ENCODE peak calls at places on chromosomes 2 and 18, in nine cellular contexts. One of them, this sample, is unnamed. For H3K4me1, the result is how much of the 10 kb centered on the place peaks cover.

GRCh38 chr18:44805176-44805575 is 124.5 kb downstream of the SETBP1 start:
- DNase-seq in transverse colon: no peak
- DNase-seq in spleen: no peak
- DNase-seq in HCT116: no peak
- DNase-seq in adrenal gland: no peak
- DNase-seq in body of pancreas: no peak
- DNase-seq in tibial nerve: no peak
- DNase-seq in heart left ventricle: no peak
- DNase-seq in IMR-90: no peak
- DNase-seq in this sample: no peak

GRCh38 chr2:46451131-46451711 is 28.1 kb upstream of the TMEM247 start:
- DNase-seq in transverse colon: no peak
- DNase-seq in adrenal gland: no peak
- DNase-seq in IMR-90: peak
- DNase-seq in tibial nerve: no peak
- DNase-seq in body of pancreas: no peak
- DNase-seq in spleen: no peak
- DNase-seq in HCT116: no peak
- DNase-seq in heart left ventricle: no peak
- DNase-seq in this sample: peak

GRCh38 chr18:24180048-24180447 is 41.2 kb downstream of the CABYR start:
- DNase-seq in transverse colon: no peak
- DNase-seq in adrenal gland: no peak
- DNase-seq in spleen: no peak
- DNase-seq in heart left ventricle: no peak
- DNase-seq in body of pancreas: no peak
- DNase-seq in HCT116: no peak
- DNase-seq in tibial nerve: no peak
- DNase-seq in IMR-90: no peak
- DNase-seq in this sample: no peak

GRCh38 chr18:65547046-65547445 is 203.8 kb upstream of the CDH7 start:
- DNase-seq in transverse colon: no peak
- DNase-seq in IMR-90: no peak
- DNase-seq in HCT116: no peak
- DNase-seq in body of pancreas: no peak
- DNase-seq in adrenal gland: no peak
- DNase-seq in tibial nerve: no peak
- DNase-seq in spleen: no peak
- DNase-seq in heart left ventricle: no peak
- DNase-seq in this sample: no peak

GRCh38 chr2:228652366-228652765 is 470.9 kb upstream of the SPHKAP start:
- DNase-seq in HCT116: no peak
- DNase-seq in body of pancreas: no peak
- DNase-seq in heart left ventricle: no peak
- DNase-seq in IMR-90: peak
- DNase-seq in transverse colon: no peak
- DNase-seq in tibial nerve: no peak
- DNase-seq in adrenal gland: no peak
- DNase-seq in spleen: no peak
- DNase-seq in this sample: no peak

GRCh38 chr18:74834424-74835309 is 237.0 kb downstream of the ZNF407 start:
- DNase-seq in HCT116: no peak
- DNase-seq in IMR-90: peak
- DNase-seq in transverse colon: no peak
- DNase-seq in heart left ventricle: no peak
- DNase-seq in body of pancreas: no peak
- DNase-seq in tibial nerve: no peak
- DNase-seq in adrenal gland: no peak
- DNase-seq in spleen: no peak
- DNase-seq in this sample: no peak

GRCh38 chr2:69469784-69470183 is 32.5 kb upstream of the NFU1 start:
- DNase-seq in adrenal gland: no peak
- DNase-seq in IMR-90: peak
- DNase-seq in body of pancreas: no peak
- DNase-seq in heart left ventricle: no peak
- DNase-seq in spleen: no peak
- DNase-seq in HCT116: no peak
- DNase-seq in tibial nerve: no peak
- DNase-seq in transverse colon: no peak
- DNase-seq in this sample: no peak

GRCh38 chr2:105773568-105773967 is 28.9 kb downstream of the NCK2 start:
- DNase-seq in body of pancreas: no peak
- DNase-seq in spleen: no peak
- DNase-seq in transverse colon: no peak
- DNase-seq in HCT116: no peak
- DNase-seq in heart left ventricle: no peak
- DNase-seq in tibial nerve: no peak
- DNase-seq in IMR-90: no peak
- DNase-seq in adrenal gland: no peak
- DNase-seq in this sample: no peak

GRCh38 chr2:209526541-209526940 is 102.7 kb downstream of the MAP2 start:
- DNase-seq in tibial nerve: no peak
- DNase-seq in IMR-90: peak
- DNase-seq in transverse colon: no peak
- DNase-seq in HCT116: no peak
- DNase-seq in adrenal gland: no peak
- DNase-seq in spleen: no peak
- DNase-seq in heart left ventricle: no peak
- DNase-seq in body of pancreas: no peak
- DNase-seq in this sample: no peak

GRCh38 chr2:25063876-25064660 is 22.2 kb downstream of the EFR3B start:
- DNase-seq in tibial nerve: no peak
- DNase-seq in IMR-90: no peak
- DNase-seq in HCT116: no peak
- DNase-seq in adrenal gland: no peak
- DNase-seq in body of pancreas: no peak
- DNase-seq in spleen: no peak
- DNase-seq in heart left ventricle: no peak
- DNase-seq in transverse colon: no peak
- DNase-seq in this sample: peak

GRCh38 chr2:1609706-1610485 is 134.4 kb downstream of the PXDN start:
- DNase-seq in HCT116: no peak
- DNase-seq in transverse colon: no peak
- DNase-seq in adrenal gland: no peak
- DNase-seq in tibial nerve: no peak
- DNase-seq in IMR-90: no peak
- DNase-seq in heart left ventricle: no peak
- DNase-seq in body of pancreas: no peak
- DNase-seq in spleen: no peak
- DNase-seq in this sample: peak

GRCh38 chr18:74378179-74378682 is 62.6 kb downstream of the C18orf63 start:
- DNase-seq in transverse colon: peak
- DNase-seq in heart left ventricle: no peak
- DNase-seq in body of pancreas: no peak
- DNase-seq in HCT116: no peak
- DNase-seq in adrenal gland: peak
- DNase-seq in tibial nerve: no peak
- DNase-seq in spleen: no peak
- DNase-seq in IMR-90: no peak
- DNase-seq in this sample: no peak

GRCh38 chr2:149894226-149894625 is 306.7 kb upstream of the MMADHC start:
- DNase-seq in adrenal gland: no peak
- DNase-seq in tibial nerve: no peak
- DNase-seq in IMR-90: no peak
- DNase-seq in spleen: no peak
- DNase-seq in transverse colon: no peak
- DNase-seq in body of pancreas: no peak
- DNase-seq in heart left ventricle: no peak
- DNase-seq in HCT116: no peak
- DNase-seq in this sample: no peak

GRCh38 chr2:237091779-237092436 is 6.2 kb downstream of the COPS8 start:
- DNase-seq in tibial nerve: peak
- DNase-seq in IMR-90: peak
- DNase-seq in heart left ventricle: no peak
- DNase-seq in body of pancreas: no peak
- DNase-seq in spleen: no peak
- DNase-seq in HCT116: no peak
- DNase-seq in transverse colon: no peak
- DNase-seq in adrenal gland: no peak
- DNase-seq in this sample: peak

GRCh38 chr2:199463000-199463692 is 5.4 kb upstream of the SATB2 start:
- DNase-seq in transverse colon: peak
- DNase-seq in IMR-90: peak
- DNase-seq in HCT116: no peak
- DNase-seq in heart left ventricle: no peak
- DNase-seq in spleen: peak
- DNase-seq in adrenal gland: peak
- DNase-seq in body of pancreas: peak
- DNase-seq in tibial nerve: peak
- DNase-seq in this sample: peak

GRCh38 chr2:43251171-43251731 is 24.8 kb upstream of the ZFP36L2 start:
- DNase-seq in spleen: no peak
- DNase-seq in IMR-90: peak
- DNase-seq in body of pancreas: no peak
- DNase-seq in transverse colon: no peak
- DNase-seq in tibial nerve: no peak
- DNase-seq in adrenal gland: no peak
- DNase-seq in HCT116: no peak
- DNase-seq in heart left ventricle: no peak
- DNase-seq in this sample: no peak
- TF ChIP-seq POLR2A in spleen: no peak
- TF ChIP-seq POLR2A in IMR-90: peak
- TF ChIP-seq POLR2A in body of pancreas: no peak
- TF ChIP-seq POLR2A in transverse colon: no peak
- TF ChIP-seq POLR2A in tibial nerve: no peak
- TF ChIP-seq POLR2A in adrenal gland: no peak
- TF ChIP-seq POLR2A in HCT116: no peak
- TF ChIP-seq POLR2A in heart left ventricle: no peak
- TF ChIP-seq POLR2A in this sample: no peak

GRCh38 chr2:40371525-40372277 is 80.2 kb downstream of the SLC8A1 start:
- DNase-seq in tibial nerve: no peak
- DNase-seq in IMR-90: peak
- DNase-seq in HCT116: no peak
- DNase-seq in heart left ventricle: peak
- DNase-seq in transverse colon: peak
- DNase-seq in adrenal gland: peak
- DNase-seq in body of pancreas: no peak
- DNase-seq in spleen: no peak
- DNase-seq in this sample: peak
- H3K4me1 ChIP-seq in tibial nerve: under half
- H3K4me1 ChIP-seq in IMR-90: under half
- H3K4me1 ChIP-seq in HCT116: under half
- H3K4me1 ChIP-seq in heart left ventricle: half or more
- H3K4me1 ChIP-seq in transverse colon: under half
- H3K4me1 ChIP-seq in adrenal gland: under half
- H3K4me1 ChIP-seq in body of pancreas: under half
- H3K4me1 ChIP-seq in spleen: under half
- H3K4me1 ChIP-seq in this sample: half or more

GRCh38 chr2:121286506-121286905 is 1.5 kb upstream of the TFCP2L1 start:
- DNase-seq in HCT116: no peak
- DNase-seq in adrenal gland: no peak
- DNase-seq in spleen: no peak
- DNase-seq in tibial nerve: no peak
- DNase-seq in body of pancreas: no peak
- DNase-seq in heart left ventricle: no peak
- DNase-seq in IMR-90: no peak
- DNase-seq in transverse colon: no peak
- DNase-seq in this sample: no peak

GRCh38 chr2:121285926-121286325 is 924 bp upstream of the TFCP2L1 start:
- DNase-seq in spleen: no peak
- DNase-seq in HCT116: no peak
- DNase-seq in tibial nerve: no peak
- DNase-seq in heart left ventricle: no peak
- DNase-seq in transverse colon: no peak
- DNase-seq in adrenal gland: peak
- DNase-seq in IMR-90: no peak
- DNase-seq in body of pancreas: no peak
- DNase-seq in this sample: no peak

GRCh38 chr2:121283670-121284245 is 1.2 kb downstream of the TFCP2L1 start:
- DNase-seq in HCT116: no peak
- DNase-seq in heart left ventricle: no peak
- DNase-seq in adrenal gland: peak
- DNase-seq in body of pancreas: no peak
- DNase-seq in tibial nerve: no peak
- DNase-seq in spleen: no peak
- DNase-seq in IMR-90: no peak
- DNase-seq in transverse colon: no peak
- DNase-seq in this sample: no peak

GRCh38 chr2:121284424-121285076 is 452 bp downstream of the TFCP2L1 start:
- DNase-seq in heart left ventricle: no peak
- DNase-seq in transverse colon: no peak
- DNase-seq in HCT116: no peak
- DNase-seq in adrenal gland: peak
- DNase-seq in body of pancreas: peak
- DNase-seq in tibial nerve: no peak
- DNase-seq in spleen: peak
- DNase-seq in IMR-90: no peak
- DNase-seq in this sample: no peak

GRCh38 chr2:121285077-121285449 is at the start of gene TFCP2L1:
- DNase-seq in IMR-90: no peak
- DNase-seq in transverse colon: peak
- DNase-seq in body of pancreas: peak
- DNase-seq in tibial nerve: no peak
- DNase-seq in adrenal gland: peak
- DNase-seq in heart left ventricle: no peak
- DNase-seq in HCT116: no peak
- DNase-seq in spleen: no peak
- DNase-seq in this sample: no peak
- TF ChIP-seq POLR2A in IMR-90: no peak
- TF ChIP-seq POLR2A in transverse colon: peak
- TF ChIP-seq POLR2A in body of pancreas: peak
- TF ChIP-seq POLR2A in tibial nerve: no peak
- TF ChIP-seq POLR2A in adrenal gland: no peak
- TF ChIP-seq POLR2A in heart left ventricle: no peak
- TF ChIP-seq POLR2A in HCT116: peak
- TF ChIP-seq POLR2A in spleen: peak
- TF ChIP-seq POLR2A in this sample: no peak

DNA sequence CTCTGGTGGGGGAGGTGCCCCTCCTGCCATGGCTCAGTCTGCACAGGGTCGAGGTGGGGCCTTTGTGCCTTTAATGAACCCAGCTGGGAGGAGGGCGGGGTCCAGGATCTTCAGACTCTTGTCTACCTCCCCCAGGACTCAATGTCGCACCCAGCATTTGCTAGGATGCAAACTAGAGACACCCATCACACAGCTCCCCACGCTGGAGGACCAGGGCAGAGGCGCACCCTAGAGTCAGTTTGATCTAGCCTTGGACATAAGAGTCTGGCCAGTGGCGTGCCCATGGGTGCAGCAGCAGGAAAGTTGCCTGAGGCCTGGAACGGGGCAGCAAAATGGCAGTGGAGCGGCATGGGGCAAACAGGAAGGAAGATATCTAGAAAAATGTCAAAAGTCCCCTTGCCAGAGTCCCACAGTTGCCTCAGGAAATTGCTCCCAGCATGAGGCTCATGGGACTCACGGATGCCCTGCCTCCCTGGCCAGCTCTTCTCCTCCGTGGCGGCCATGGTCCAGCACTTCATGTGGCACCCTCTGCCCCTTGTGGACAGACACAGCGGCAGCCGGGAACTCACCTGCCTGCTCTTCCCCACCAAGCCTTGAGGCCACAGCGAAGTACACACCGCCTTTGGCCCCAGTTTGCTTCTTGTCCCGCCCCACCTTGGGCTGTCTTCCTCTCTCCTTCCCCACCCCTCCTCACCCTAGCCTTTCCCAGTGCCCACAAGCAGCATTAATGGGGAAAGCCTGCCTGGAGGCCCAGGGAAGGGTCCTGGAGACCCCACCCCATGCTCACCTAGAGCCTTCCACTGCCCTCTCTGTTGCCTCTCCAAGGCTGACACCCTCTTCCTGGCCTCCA is 17.7 kb downstream of the SH2D6 start:
- DNase-seq in body of pancreas: no peak
- DNase-seq in tibial nerve: no peak
- DNase-seq in heart left ventricle: no peak
- DNase-seq in HCT116: no peak
- DNase-seq in transverse colon: no peak
- DNase-seq in adrenal gland: no peak
- DNase-seq in spleen: no peak
- DNase-seq in IMR-90: no peak
- DNase-seq in this sample: no peak
- H3K4me1 ChIP-seq in body of pancreas: half or more
- H3K4me1 ChIP-seq in tibial nerve: half or more
- H3K4me1 ChIP-seq in heart left ventricle: half or more
- H3K4me1 ChIP-seq in HCT116: under half
- H3K4me1 ChIP-seq in transverse colon: under half
- H3K4me1 ChIP-seq in adrenal gland: under half
- H3K4me1 ChIP-seq in spleen: under half
- H3K4me1 ChIP-seq in IMR-90: under half
- H3K4me1 ChIP-seq in this sample: half or more